ENCODE peak calls at places on chromosomes 11 and 22, in five cellular contexts. One of them, this sample, is unnamed.

GRCh38 chr11:63537293-63538101 is 889 bp downstream of the PLAAT4 start:
- DNase-seq in midbrain: peak; percentile 69
- DNase-seq in HCT116: no peak
- DNase-seq in right atrium auricular region: peak; percentile 71
- DNase-seq in neuronal stem cell: no peak
- DNase-seq in this sample: peak; percentile 61

GRCh38 chr11:57432714-57433163 is 5.8 kb upstream of the SLC43A3 start:
- DNase-seq in neuronal stem cell: no peak
- DNase-seq in HCT116: no peak
- DNase-seq in midbrain: no peak
- DNase-seq in right atrium auricular region: no peak
- DNase-seq in this sample: no peak

GRCh38 chr22:18954333-18954732 is 18.2 kb upstream of the PRODH start:
- DNase-seq in HCT116: no peak
- DNase-seq in neuronal stem cell: peak; percentile 65
- DNase-seq in midbrain: peak; percentile 68
- DNase-seq in right atrium auricular region: peak; percentile 66
- DNase-seq in this sample: peak; percentile 73

GRCh38 chr22:31947296-31947695 is 3.0 kb downstream of the YWHAH start:
- DNase-seq in neuronal stem cell: no peak
- DNase-seq in right atrium auricular region: no peak
- DNase-seq in HCT116: no peak
- DNase-seq in midbrain: no peak
- DNase-seq in this sample: no peak

GRCh38 chr22:43090130-43090789 is 1.1 kb upstream of the TTLL1 start:
- DNase-seq in HCT116: peak; percentile 90
- DNase-seq in right atrium auricular region: peak; percentile 72
- DNase-seq in neuronal stem cell: no peak
- DNase-seq in midbrain: peak; percentile 73
- DNase-seq in this sample: peak; percentile 34

GRCh38 chr22:22748297-22748743 is 103.9 kb downstream of the GGTLC2 start:
- DNase-seq in HCT116: no peak
- DNase-seq in right atrium auricular region: peak; percentile 72
- DNase-seq in midbrain: peak; percentile 60
- DNase-seq in neuronal stem cell: peak; percentile 9
- DNase-seq in this sample: peak; percentile 45

GRCh38 chr22:37514526-37515051 is 4.6 kb downstream of the CARD10 start:
- DNase-seq in midbrain: no peak
- DNase-seq in right atrium auricular region: no peak
- DNase-seq in neuronal stem cell: no peak
- DNase-seq in HCT116: no peak
- DNase-seq in this sample: no peak

GRCh38 chr11:59615637-59616395 is at the start of gene OSBP:
- DNase-seq in midbrain: peak; percentile 100
- DNase-seq in HCT116: peak; percentile 100
- DNase-seq in neuronal stem cell: peak; percentile 100
- DNase-seq in right atrium auricular region: peak; percentile 100
- DNase-seq in this sample: peak; percentile 100

GRCh38 chr11:64062185-64063039 is 26.7 kb downstream of the FLRT1 start:
- DNase-seq in HCT116: no peak
- DNase-seq in neuronal stem cell: no peak
- DNase-seq in midbrain: no peak
- DNase-seq in right atrium auricular region: no peak
- DNase-seq in this sample: no peak

GRCh38 chr22:31861226-31861840 is 83.0 kb upstream of the YWHAH start:
- DNase-seq in midbrain: no peak
- DNase-seq in right atrium auricular region: no peak
- DNase-seq in neuronal stem cell: no peak
- DNase-seq in HCT116: no peak
- DNase-seq in this sample: no peak

GRCh38 chr22:37566903-37567798 is 6.9 kb downstream of the CDC42EP1 start:
- DNase-seq in right atrium auricular region: peak; percentile 77
- DNase-seq in midbrain: peak; percentile 82
- DNase-seq in HCT116: peak; percentile 84
- DNase-seq in neuronal stem cell: peak; percentile 69
- DNase-seq in this sample: peak; percentile 85

GRCh38 chr22:27747396-27748256 is 53.9 kb downstream of the MN1 start:
- DNase-seq in neuronal stem cell: no peak
- DNase-seq in HCT116: no peak
- DNase-seq in right atrium auricular region: no peak
- DNase-seq in midbrain: no peak
- DNase-seq in this sample: no peak

GRCh38 chr11:12249590-12250260 is 127.6 kb upstream of the PARVA start:
- DNase-seq in right atrium auricular region: no peak
- DNase-seq in neuronal stem cell: no peak
- DNase-seq in HCT116: no peak
- DNase-seq in midbrain: no peak
- DNase-seq in this sample: no peak

GRCh38 chr11:109508943-109509342 is 87.0 kb downstream of the C11orf87 start:
- DNase-seq in neuronal stem cell: no peak
- DNase-seq in midbrain: no peak
- DNase-seq in right atrium auricular region: no peak
- DNase-seq in HCT116: no peak
- DNase-seq in this sample: no peak

GRCh38 chr11:26512196-26512595 is 59.9 kb downstream of the MUC15 start:
- DNase-seq in neuronal stem cell: no peak
- DNase-seq in right atrium auricular region: no peak
- DNase-seq in HCT116: no peak
- DNase-seq in midbrain: no peak
- DNase-seq in this sample: peak; percentile 30

GRCh38 chr11:102306048-102306575 is 11.2 kb upstream of the BIRC3 start:
- DNase-seq in midbrain: peak; percentile 24
- DNase-seq in neuronal stem cell: no peak
- DNase-seq in HCT116: no peak
- DNase-seq in right atrium auricular region: no peak
- DNase-seq in this sample: peak; percentile 22

GRCh38 chr11:134257101-134257500 is 3.7 kb downstream of the ACAD8 start:
- DNase-seq in HCT116: no peak
- DNase-seq in right atrium auricular region: no peak
- DNase-seq in neuronal stem cell: no peak
- DNase-seq in midbrain: no peak
- DNase-seq in this sample: no peak

GRCh38 chr22:46136539-46137217 is 13.6 kb upstream of the PPARA start:
- DNase-seq in midbrain: no peak
- DNase-seq in neuronal stem cell: no peak
- DNase-seq in right atrium auricular region: no peak
- DNase-seq in HCT116: no peak
- DNase-seq in this sample: no peak

GRCh38 chr22:25359601-25360261 is 140.3 kb downstream of the CRYBB2 start:
- DNase-seq in right atrium auricular region: no peak
- DNase-seq in midbrain: no peak
- DNase-seq in HCT116: no peak
- DNase-seq in neuronal stem cell: no peak
- DNase-seq in this sample: no peak

GRCh38 chr22:49820984-49821383 is 6.7 kb downstream of the BRD1 start:
- DNase-seq in midbrain: no peak
- DNase-seq in right atrium auricular region: no peak
- DNase-seq in neuronal stem cell: no peak
- DNase-seq in HCT116: no peak
- DNase-seq in this sample: no peak

GRCh38 chr11:36361472-36361871 is 65.4 kb downstream of the PRR5L start:
- DNase-seq in HCT116: no peak
- DNase-seq in neuronal stem cell: no peak
- DNase-seq in midbrain: no peak
- DNase-seq in right atrium auricular region: no peak
- DNase-seq in this sample: no peak

GRCh38 chr11:78197816-78198215 is 9.1 kb downstream of the USP35 start:
- DNase-seq in right atrium auricular region: no peak
- DNase-seq in neuronal stem cell: no peak
- DNase-seq in midbrain: no peak
- DNase-seq in HCT116: no peak
- DNase-seq in this sample: no peak

GRCh38 chr11:120229451-120230424 is 10.2 kb upstream of the POU2F3 start:
- DNase-seq in midbrain: peak; percentile 64
- DNase-seq in right atrium auricular region: no peak
- DNase-seq in neuronal stem cell: no peak
- DNase-seq in HCT116: no peak
- DNase-seq in this sample: peak; percentile 47

GRCh38 chr11:14357843-14358728 is 897 bp downstream of the RRAS2 start:
- DNase-seq in midbrain: no peak
- DNase-seq in HCT116: peak; percentile 37
- DNase-seq in neuronal stem cell: peak; percentile 67
- DNase-seq in right atrium auricular region: no peak
- DNase-seq in this sample: no peak

GRCh38 chr11:58629857-58630256 is 7.4 kb downstream of the CNTF start:
- DNase-seq in HCT116: peak; percentile 22
- DNase-seq in neuronal stem cell: no peak
- DNase-seq in right atrium auricular region: no peak
- DNase-seq in midbrain: peak; percentile 33
- DNase-seq in this sample: no peak

GRCh38 chr22:28034145-28034759 is 115.2 kb upstream of the PITPNB start:
- DNase-seq in midbrain: no peak
- DNase-seq in right atrium auricular region: no peak
- DNase-seq in HCT116: no peak
- DNase-seq in neuronal stem cell: no peak
- DNase-seq in this sample: no peak

GRCh38 chr11:31160504-31161422 is 208.8 kb downstream of the DCDC1 start:
- DNase-seq in neuronal stem cell: peak; percentile 8
- DNase-seq in midbrain: no peak
- DNase-seq in right atrium auricular region: no peak
- DNase-seq in HCT116: peak; percentile 18
- DNase-seq in this sample: no peak

GRCh38 chr22:39498368-39498767 is 3.7 kb upstream of the MIEF1 start:
- DNase-seq in HCT116: no peak
- DNase-seq in right atrium auricular region: no peak
- DNase-seq in midbrain: peak; percentile 30
- DNase-seq in neuronal stem cell: no peak
- DNase-seq in this sample: peak; percentile 61

GRCh38 chr22:19195796-19196731 is 17.5 kb upstream of the SLC25A1 start:
- DNase-seq in right atrium auricular region: no peak
- DNase-seq in HCT116: no peak
- DNase-seq in midbrain: no peak
- DNase-seq in neuronal stem cell: no peak
- DNase-seq in this sample: no peak

This sample was measured in head of caudate nucleus.